ENCODE peak calls at places on chromosomes 3 and 15, in four cellular contexts. P is brain microvascular endothelial cell; U is upper lobe of right lung; X is naive thymus-derived CD4-positive, alpha-beta T cell. H is an unnamed sample. For H3K27me3, the result is how much of the 10 kb centered on the place peaks cover.

GRCh38 chr3:108437439-108437838 is 73.0 kb downstream of the MYH15 start:
- DNase-seq in U (no peak), X (no peak), P (no peak), H (no peak)

GRCh38 chr15:62524848-62525247 is 359.8 kb upstream of the C2CD4B start:
- DNase-seq in P (no peak), X (no peak), U (no peak), H (no peak)

GRCh38 chr3:10173095-10173925 is 8.6 kb downstream of the IRAK2 start:
- DNase-seq in U (no peak), X (no peak), P (peak), H (no peak)

GRCh38 chr15:46442196-46442595 is 807.4 kb downstream of the SQOR start:
- DNase-seq in X (no peak), P (no peak), U (no peak), H (no peak)

GRCh38 chr15:64611085-64611484 is 150.7 kb downstream of the ZNF609 start:
- DNase-seq in U (no peak), P (no peak), X (no peak), H (no peak)

GRCh38 chr3:62051506-62051905 is 321.8 kb downstream of the FEZF2 start:
- DNase-seq in U (no peak), P (peak), X (no peak), H (no peak)

GRCh38 chr15:77437264-77437663 is 16.6 kb downstream of the HMG20A start:
- DNase-seq in X (no peak), P (no peak), U (no peak), H (no peak)

GRCh38 chr3:120680193-120680894 is 1.7 kb downstream of the HGD start:
- DNase-seq in P (no peak), X (no peak), U (no peak), H (no peak)

GRCh38 chr3:31534036-31534435 is 1.3 kb downstream of the STT3B start:
- DNase-seq in P (no peak), X (peak), U (no peak), H (no peak)

GRCh38 chr3:79473993-79474392 is 293.8 kb downstream of the ROBO1 start:
- DNase-seq in U (no peak), P (peak), X (no peak), H (no peak)

GRCh38 chr3:38238416-38239008 is 27.1 kb upstream of the SLC22A13 start:
- DNase-seq in X (no peak), U (no peak), P (no peak), H (no peak)

GRCh38 chr3:123724306-123724705 is 139.5 kb upstream of the HACD2 start:
- DNase-seq in U (no peak), X (no peak), P (no peak), H (no peak)

GRCh38 chr3:13507247-13507790 is 27.2 kb downstream of the HDAC11 start:
- DNase-seq in X (no peak), P (no peak), U (no peak), H (no peak)
- H3K27me3 ChIP-seq in X (under half), P (under half), U (under half), H (under half)

DNA sequence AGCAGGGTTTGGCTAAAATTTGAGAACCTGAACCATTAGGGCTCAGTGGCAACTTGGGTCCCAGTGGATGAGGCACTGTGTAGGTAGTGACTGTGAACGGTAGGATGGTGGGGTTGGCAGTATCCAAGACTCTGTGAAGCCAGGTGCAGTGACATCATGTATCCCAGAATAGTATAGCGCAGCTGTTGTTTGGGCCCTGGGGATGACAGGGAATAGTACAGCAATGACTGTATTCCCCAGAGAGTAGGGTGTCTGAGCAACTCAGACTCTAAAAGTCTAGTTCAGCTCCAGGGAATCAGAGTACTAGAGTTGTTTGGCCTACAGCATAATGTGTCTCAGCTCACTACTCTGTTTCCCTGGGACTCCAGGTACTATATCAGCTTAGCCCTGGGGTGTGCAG is 20.7 kb upstream of the PPP2R3A start:
- DNase-seq in U (no peak), X (no peak), P (peak), H (no peak)
- H3K27me3 ChIP-seq in U (under half), X (under half), P (under half), H (under half)

DNA sequence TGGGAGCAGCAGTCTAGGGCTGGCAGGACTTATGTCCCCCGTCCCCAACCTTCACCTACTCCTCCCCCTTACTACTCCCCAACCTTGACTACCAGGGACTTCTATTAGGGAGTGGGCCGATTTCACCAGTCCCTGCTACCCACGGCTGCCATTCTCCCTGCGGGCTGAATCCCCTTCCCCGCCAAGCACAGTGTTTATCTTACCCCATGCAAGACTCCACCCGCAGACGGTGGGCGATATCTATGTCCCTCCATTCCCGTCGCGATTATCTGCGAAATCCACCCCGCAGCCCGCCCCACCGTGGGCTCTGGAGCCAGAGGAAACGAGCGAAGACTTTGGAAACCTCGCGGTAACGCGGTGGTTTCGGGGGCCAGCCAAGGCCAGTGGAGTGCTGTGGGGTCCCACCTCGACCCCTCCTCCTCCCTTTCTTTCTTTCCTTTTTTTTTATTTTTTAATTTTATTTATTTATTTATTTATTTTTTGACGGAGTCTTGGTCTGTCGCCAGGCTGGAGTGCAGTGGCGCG is 4.7 kb downstream of the ISLR2 start:
- DNase-seq in P (no peak), U (no peak), X (no peak), H (no peak)
- H3K27me3 ChIP-seq in P (half or more), U (half or more), X (under half), H (under half)

GRCh38 chr15:98668566-98669308 is 20.4 kb downstream of the IGF1R start:
- DNase-seq in P (peak), U (no peak), X (peak), H (no peak)

GRCh38 chr15:98674336-98674735 is 26.0 kb downstream of the IGF1R start:
- DNase-seq in P (peak), U (no peak), X (no peak), H (no peak)

GRCh38 chr15:98673133-98673532 is 24.8 kb downstream of the IGF1R start:
- DNase-seq in U (no peak), X (no peak), P (no peak), H (no peak)

GRCh38 chr15:98669638-98670037 is 21.3 kb downstream of the IGF1R start:
- DNase-seq in U (no peak), X (no peak), P (no peak), H (no peak)

DNA sequence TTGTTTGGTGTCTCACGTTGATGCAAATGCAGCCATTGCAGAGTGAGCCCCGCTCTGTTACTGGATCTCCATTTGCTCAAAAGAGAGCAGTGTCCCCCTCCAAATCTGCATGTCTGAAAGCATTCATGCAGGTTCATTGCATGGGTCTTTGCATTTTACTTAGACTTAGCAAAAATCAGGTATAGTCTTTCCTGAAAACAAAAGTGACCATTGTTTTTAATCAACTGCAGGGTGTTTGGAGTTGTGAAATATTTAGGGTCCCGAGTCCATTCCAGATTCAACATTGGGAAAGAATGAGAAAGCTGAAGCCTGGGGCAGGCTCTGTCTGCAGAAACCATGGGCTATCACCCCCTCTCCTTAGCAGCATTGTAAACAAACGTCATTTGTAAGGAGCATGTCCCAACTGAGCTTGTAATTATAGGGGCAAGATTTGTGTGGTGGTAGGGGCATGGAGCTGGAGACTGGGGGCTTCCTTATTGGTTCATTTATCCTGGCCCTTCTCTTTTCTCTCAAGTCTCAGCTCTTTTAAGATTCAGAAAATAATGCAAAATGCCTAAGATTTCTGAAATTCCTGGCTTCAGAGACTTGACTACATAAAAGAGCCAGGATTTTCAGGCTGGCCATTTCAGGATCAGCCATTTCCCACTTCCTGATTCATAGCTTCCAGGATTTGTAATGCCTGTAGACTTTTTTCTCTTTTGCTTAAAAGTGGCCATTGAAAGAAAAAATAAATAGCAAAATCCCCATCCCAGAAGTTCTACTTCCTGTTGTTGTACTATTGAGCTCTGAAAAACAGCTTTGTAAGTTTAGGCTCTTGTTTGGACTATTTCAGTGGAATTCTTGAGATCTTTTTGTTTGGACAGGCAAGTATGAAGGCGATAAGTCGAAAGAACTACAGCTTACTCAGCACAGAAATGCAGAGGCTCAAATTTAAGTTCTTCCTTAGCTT is 23.0 kb downstream of the IGF1R start:
- DNase-seq in X (no peak), U (no peak), P (no peak), H (peak)
- H3K27me3 ChIP-seq in X (under half), U (under half), P (under half), H (under half)

DNA sequence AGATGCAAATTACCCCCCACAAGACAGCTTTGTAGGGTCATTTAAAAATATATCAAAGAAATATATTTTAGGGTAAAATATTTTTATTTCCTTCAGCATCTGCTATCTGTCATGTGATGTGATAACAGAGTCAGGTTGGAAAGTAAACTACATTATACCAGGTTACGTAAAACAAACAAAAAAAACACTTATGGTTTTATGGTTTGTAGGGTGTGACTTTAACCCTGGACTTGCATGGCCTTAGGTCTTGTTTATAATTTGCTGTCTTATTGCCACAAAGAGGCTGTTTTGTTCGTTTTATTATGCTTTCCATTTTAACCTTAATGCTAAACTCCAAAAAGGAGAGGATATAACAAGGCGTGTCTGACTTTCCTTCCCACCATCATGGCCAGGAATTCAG is 244.5 kb upstream of the MME start:
- DNase-seq in X (no peak), U (no peak), P (no peak), H (no peak)
- H3K27me3 ChIP-seq in X (under half), U (under half), P (under half), H (under half)

GRCh38 chr15:68428431-68428940 is 3.5 kb downstream of the ITGA11 start:
- DNase-seq in U (no peak), P (no peak), X (no peak), H (peak)

GRCh38 chr15:68431037-68431791 is 749 bp downstream of the ITGA11 start:
- DNase-seq in U (no peak), P (no peak), X (no peak), H (peak)

GRCh38 chr15:68430471-68431036 is 1.4 kb downstream of the ITGA11 start:
- DNase-seq in X (no peak), U (no peak), P (no peak), H (peak)

GRCh38 chr15:68427961-68428360 is 4.0 kb downstream of the ITGA11 start:
- DNase-seq in X (no peak), U (no peak), P (no peak), H (no peak)

DNA sequence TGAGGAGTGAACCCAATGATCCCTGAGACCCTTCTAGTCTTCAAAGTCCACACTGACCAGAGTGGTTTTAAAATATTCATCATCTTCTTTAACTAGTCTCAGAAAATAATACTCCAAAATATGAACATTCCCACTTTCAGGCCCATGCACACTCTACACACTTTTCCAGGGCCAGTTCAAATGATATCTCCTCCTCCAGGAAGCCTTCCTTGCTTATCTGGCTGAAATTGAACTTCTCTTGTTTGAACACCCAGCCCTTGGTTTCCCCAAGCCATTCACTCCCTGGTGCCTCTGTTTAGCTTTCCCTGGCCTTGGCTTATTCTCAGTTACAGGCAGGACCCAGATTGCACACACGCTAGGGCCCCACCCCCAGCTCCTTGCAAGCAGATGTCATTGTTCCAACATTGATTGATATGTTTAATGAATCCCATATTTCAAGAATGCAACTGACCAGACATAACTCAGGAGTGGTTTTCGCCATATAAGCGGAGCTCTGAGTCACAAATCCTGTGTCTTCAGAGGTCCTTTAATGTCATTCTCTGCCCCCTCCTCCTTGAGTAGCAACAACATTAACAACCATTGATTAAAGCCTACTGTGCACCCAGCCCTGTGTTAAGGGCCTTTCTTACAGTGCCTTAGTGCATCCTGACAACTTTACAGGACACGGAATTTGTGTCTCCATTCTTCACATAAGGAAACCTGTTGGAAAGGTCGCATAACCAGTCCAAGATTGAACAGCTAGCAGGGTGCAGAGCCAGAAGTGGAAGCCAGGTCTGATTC is 2.1 kb downstream of the ITGA11 start:
- DNase-seq in X (no peak), U (no peak), P (no peak), H (peak)
- H3K27me3 ChIP-seq in X (under half), U (under half), P (under half), H (under half)

GRCh38 chr15:83278191-83278590 is 6.3 kb downstream of the BNC1 start:
- DNase-seq in P (peak), U (no peak), X (no peak), H (no peak)
- H3K27me3 ChIP-seq in P (under half), U (half or more), X (under half), H (under half)

H was measured in right atrium auricular region.